ENCODE peak calls at places on chromosome 11, in four cellular contexts. G is IMR-90, E is mesendoderm, Y is H1. M is an unnamed sample.

GRCh38 chr11:60841797-60842687 is at the start of gene CCDC86:
- DNase-seq in G (peak), E (peak), Y (peak), M (peak)

GRCh38 chr11:61298663-61299244 is 3.6 kb upstream of the VWCE start:
- DNase-seq in G (no peak), E (no peak), Y (no peak), M (no peak)

GRCh38 chr11:81005595-81005994 is 1564.8 kb upstream of the TENM4 start:
- DNase-seq in G (peak), E (peak), Y (no peak), M (no peak)

GRCh38 chr11:79196950-79197349 is 243.9 kb downstream of the TENM4 start:
- DNase-seq in G (no peak), E (no peak), Y (no peak), M (no peak)

GRCh38 chr11:71364176-71364671 is 84.0 kb downstream of the DHCR7 start:
- DNase-seq in G (no peak), E (no peak), Y (no peak), M (no peak)

GRCh38 chr11:121554552-121554951 is 101.8 kb upstream of the SORL1-AS1 start:
- DNase-seq in G (no peak), E (no peak), Y (no peak), M (no peak)

GRCh38 chr11:12042215-12042676 is 33.8 kb upstream of the DKK3 start:
- DNase-seq in G (peak), E (peak), Y (no peak), M (no peak)

GRCh38 chr11:18115360-18116127 is 9.7 kb upstream of the SAAL1 start:
- DNase-seq in G (peak), E (peak), Y (peak), M (peak)

GRCh38 chr11:117814766-117815261 is 9.7 kb downstream of the FXYD2 start:
- DNase-seq in G (no peak), E (no peak), Y (no peak), M (no peak)

GRCh38 chr11:12529041-12529440 is 145.2 kb upstream of the TEAD1 start:
- DNase-seq in G (no peak), E (no peak), Y (no peak), M (no peak)

GRCh38 chr11:60334005-60334620 is 7.1 kb downstream of the MS4A6E start:
- DNase-seq in G (peak), E (peak), Y (peak), M (peak)

GRCh38 chr11:83724704-83725114 is 438.5 kb upstream of the CCDC90B start:
- DNase-seq in G (no peak), E (peak), Y (peak), M (peak)

GRCh38 chr11:43053638-43054412 is 258.0 kb upstream of the API5 start:
- DNase-seq in G (no peak), E (no peak), Y (no peak), M (no peak)

GRCh38 chr11:123122341-123122740 is 60.4 kb upstream of the HSPA8 start:
- DNase-seq in G (peak), E (no peak), Y (no peak), M (no peak)

GRCh38 chr11:90223248-90223585 is 368 bp upstream of the CHORDC1 start:
- DNase-seq in G (no peak), E (no peak), Y (no peak), M (no peak)

GRCh38 chr11:104462346-104462745 is 298.4 kb upstream of the PDGFD start:
- DNase-seq in G (peak), E (no peak), Y (no peak), M (no peak)

GRCh38 chr11:13235895-13236294 is 41.7 kb upstream of the BMAL1 start:
- DNase-seq in G (no peak), E (no peak), Y (no peak), M (no peak)

GRCh38 chr11:65953471-65953870 is 8.1 kb upstream of the SART1 start:
- DNase-seq in G (no peak), E (no peak), Y (no peak), M (no peak)

GRCh38 chr11:107183963-107184362 is 165.7 kb upstream of the GUCY1A2 start:
- DNase-seq in G (no peak), E (no peak), Y (no peak), M (no peak)

GRCh38 chr11:116955548-116955947 is 118.1 kb upstream of the APOA1 start:
- DNase-seq in G (no peak), E (no peak), Y (no peak), M (no peak)

GRCh38 chr11:74288161-74288560 is 23.3 kb downstream of the P4HA3 start:
- DNase-seq in G (peak), E (no peak), Y (no peak), M (no peak)

GRCh38 chr11:65304613-65305012 is 10.1 kb upstream of the CDC42EP2 start:
- DNase-seq in G (no peak), E (no peak), Y (no peak), M (no peak)

GRCh38 chr11:64294665-64295289 is 3.7 kb downstream of the KCNK4 start:
- DNase-seq in G (no peak), E (no peak), Y (no peak), M (no peak)

DNA sequence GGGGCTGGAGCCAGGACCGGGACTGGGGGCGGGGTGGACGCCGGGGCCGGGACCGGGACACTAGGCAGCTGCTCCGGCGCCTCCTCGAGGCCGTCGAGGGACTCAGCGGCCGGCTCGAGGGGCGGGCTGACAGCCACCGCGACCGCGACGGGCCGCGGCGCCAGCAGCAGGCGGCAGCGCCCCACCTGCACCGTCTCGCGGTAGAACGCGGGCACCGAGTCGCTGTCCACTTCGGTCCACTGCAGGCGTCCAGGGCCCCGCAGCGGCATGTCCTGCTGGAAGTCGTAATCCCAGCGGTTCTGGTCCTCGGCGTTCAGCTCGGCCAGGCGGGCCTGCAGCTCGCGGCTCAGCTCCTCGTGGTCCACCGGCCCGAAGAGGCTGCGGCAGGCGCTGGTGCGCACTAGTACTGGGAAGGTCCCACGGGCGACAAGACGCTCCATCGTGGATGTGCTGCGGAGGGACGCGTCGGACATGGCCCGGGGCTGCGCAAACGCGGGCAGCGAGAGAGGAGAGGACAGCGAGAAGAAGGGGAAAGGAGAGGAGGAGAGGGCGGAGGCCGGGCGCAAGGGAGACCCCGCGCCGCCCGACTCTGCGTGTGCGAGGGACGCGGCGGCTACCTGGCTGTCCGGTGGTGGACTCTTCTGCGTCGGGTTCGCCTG is 429 bp downstream of the CDKN1C start:
- DNase-seq in G (peak), E (peak), Y (no peak), M (no peak)
- H2BK120ac ChIP-seq in G (no peak), E (no peak), Y (no peak), M (no peak)

DNA sequence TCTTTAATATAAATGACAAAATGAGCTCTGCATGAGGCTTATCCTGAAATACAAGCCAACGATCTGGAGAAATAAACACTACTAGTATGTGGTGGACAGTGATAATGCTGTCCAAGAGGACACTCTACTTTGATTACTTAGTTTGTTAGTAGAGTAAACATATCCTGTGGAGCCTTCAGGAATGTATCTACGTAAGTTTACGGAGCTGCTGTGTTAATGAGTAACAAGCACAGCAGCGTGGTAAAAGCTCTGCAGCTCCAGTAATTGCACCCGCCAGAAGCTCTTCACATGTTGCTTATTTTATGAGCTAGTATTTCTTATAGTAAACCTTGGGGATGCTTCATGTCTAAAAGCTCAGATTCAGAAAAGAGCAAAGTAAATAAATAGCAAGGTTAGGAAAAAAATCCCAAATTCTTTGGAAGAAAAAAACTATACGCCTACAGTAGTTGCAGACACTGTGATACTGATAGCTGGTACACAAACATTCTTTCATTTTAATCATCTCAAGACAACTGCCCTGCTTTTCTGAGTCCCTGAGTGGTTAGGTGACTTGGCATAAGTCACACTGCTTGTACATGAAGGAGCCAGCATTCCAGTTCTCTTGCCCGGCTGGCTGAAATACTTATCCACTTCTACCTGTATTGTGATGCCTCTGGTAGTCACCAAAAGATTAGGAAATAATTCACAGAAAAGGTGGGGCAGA is 32.7 kb upstream of the CCDC34 start:
- DNase-seq in G (peak), E (peak), Y (no peak), M (no peak)
- H4K5ac ChIP-seq in G (peak), E (no peak), Y (no peak), M (no peak)

GRCh38 chr11:91978747-91979146 is 245.9 kb upstream of the FAT3 start:
- DNase-seq in G (no peak), E (no peak), Y (no peak), M (no peak)
- H2BK15ac ChIP-seq in G (no peak), E (no peak), Y (no peak), M (no peak)

GRCh38 chr11:57546869-57547518 is 9.6 kb downstream of the SMTNL1 start:
- DNase-seq in G (peak), E (peak), Y (no peak), M (peak)
- H2BK120ac ChIP-seq in G (no peak), E (no peak), Y (no peak), M (no peak)

DNA sequence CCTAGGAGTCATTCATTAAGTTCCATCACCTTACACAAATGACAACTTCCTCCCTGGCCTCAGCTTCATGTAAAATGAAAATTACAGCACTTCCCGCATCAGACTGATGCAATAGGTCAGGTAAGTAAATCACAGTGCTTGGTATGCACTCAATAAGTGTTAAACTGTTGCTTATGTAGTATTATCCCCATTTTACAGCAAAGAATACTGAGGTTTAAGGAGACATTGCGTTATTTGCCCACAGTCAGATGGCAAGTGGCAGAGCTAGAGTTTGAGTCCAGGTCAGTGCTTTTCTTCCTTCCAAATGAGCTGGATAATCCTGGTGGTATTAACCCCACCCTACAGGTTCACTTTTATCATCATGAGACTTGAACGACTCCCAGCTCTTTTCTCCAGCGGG is 29.7 kb downstream of the WT1 start:
- DNase-seq in G (no peak), E (no peak), Y (no peak), M (no peak)
- H4K5ac ChIP-seq in G (no peak), E (no peak), Y (no peak), M (no peak)

GRCh38 chr11:57322881-57323467 is 1.8 kb downstream of the TNKS1BP1 start:
- DNase-seq in G (no peak), E (peak), Y (no peak), M (no peak)

GRCh38 chr11:57321996-57322880 is 2.5 kb downstream of the TNKS1BP1 start:
- DNase-seq in G (peak), E (peak), Y (no peak), M (peak)

GRCh38 chr11:57324886-57325734 is at the start of gene TNKS1BP1:
- DNase-seq in G (peak), E (peak), Y (peak), M (peak)

GRCh38 chr11:57324154-57324885 is 432 bp downstream of the TNKS1BP1 start:
- DNase-seq in G (peak), E (peak), Y (no peak), M (peak)

DNA sequence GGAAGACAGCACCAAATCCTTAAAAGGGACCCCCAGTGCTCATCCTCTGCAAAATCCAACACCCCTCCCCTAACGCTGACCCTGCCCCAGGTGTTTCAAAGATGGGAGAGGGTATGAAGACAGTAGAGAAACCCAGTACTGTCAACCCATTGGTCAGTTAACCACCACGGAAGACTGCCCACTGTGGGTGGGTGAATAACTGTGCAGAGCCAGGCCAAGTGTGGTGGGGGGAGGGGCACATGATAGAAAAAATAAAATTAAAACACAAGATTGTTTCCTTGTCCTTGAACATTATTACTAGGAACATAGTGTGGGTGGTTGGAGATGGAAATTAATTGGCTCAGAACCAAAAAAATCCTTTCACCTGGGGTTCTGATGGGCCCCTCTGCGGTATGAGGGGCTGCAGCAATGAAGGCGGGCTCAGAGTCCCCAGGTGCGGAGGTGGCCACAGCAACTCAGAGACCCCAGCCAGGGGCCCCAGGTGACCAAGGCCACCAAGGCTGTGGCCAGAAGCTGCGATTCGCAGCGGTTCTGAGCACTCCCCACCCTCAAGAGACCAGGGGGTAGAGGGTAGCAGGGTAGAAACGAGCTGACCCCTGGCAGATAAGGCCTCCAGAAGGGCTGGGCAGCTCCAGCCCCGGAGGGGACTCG is 1.1 kb downstream of the TNKS1BP1 start:
- DNase-seq in G (peak), E (no peak), Y (no peak), M (no peak)
- H2BK15ac ChIP-seq in G (peak), E (no peak), Y (no peak), M (no peak)

M was measured in H9.